ENCODE peak calls at places on chromosome 7, in six cellular contexts. One of them, this sample, is unnamed.
A peak's percentile ranks its signal among the peaks of the same experiment; 100 is the strongest.

GRCh38 chr7:133931053-133931452 is 196.1 kb upstream of the LRGUK start:
- DNase-seq in midbrain: no peak
- DNase-seq in tibial artery: no peak
- DNase-seq in stimulated activated CD4-positive, alpha-beta T cell treated with anti-CD3 and anti-CD28 coated beads, Interleukin-12 subunit alpha, Interleukin-12 subunit beta, amount 100 ng/mL, for 4 hours: no peak
- DNase-seq in aorta: no peak
- DNase-seq in ELR: peak; percentile 2
- DNase-seq in this sample: no peak

GRCh38 chr7:31744294-31744874 is 57.4 kb downstream of the PPP1R17 start:
- DNase-seq in stimulated activated CD4-positive, alpha-beta T cell treated with anti-CD3 and anti-CD28 coated beads, Interleukin-12 subunit alpha, Interleukin-12 subunit beta, amount 100 ng/mL, for 4 hours: no peak
- DNase-seq in midbrain: peak; percentile 78
- DNase-seq in ELR: peak; percentile 78
- DNase-seq in tibial artery: peak; percentile 72
- DNase-seq in aorta: peak; percentile 61
- DNase-seq in this sample: no peak

GRCh38 chr7:77395543-77395942 is 20.6 kb downstream of the GSAP start:
- DNase-seq in stimulated activated CD4-positive, alpha-beta T cell treated with anti-CD3 and anti-CD28 coated beads, Interleukin-12 subunit alpha, Interleukin-12 subunit beta, amount 100 ng/mL, for 4 hours: no peak
- DNase-seq in aorta: no peak
- DNase-seq in tibial artery: no peak
- DNase-seq in ELR: no peak
- DNase-seq in midbrain: no peak
- DNase-seq in this sample: no peak

GRCh38 chr7:21550821-21551531 is 8.1 kb downstream of the DNAH11 start:
- DNase-seq in ELR: no peak
- DNase-seq in midbrain: no peak
- DNase-seq in stimulated activated CD4-positive, alpha-beta T cell treated with anti-CD3 and anti-CD28 coated beads, Interleukin-12 subunit alpha, Interleukin-12 subunit beta, amount 100 ng/mL, for 4 hours: no peak
- DNase-seq in aorta: no peak
- DNase-seq in tibial artery: no peak
- DNase-seq in this sample: no peak

GRCh38 chr7:28483112-28483511 is 70.8 kb downstream of the CREB5 start:
- DNase-seq in ELR: no peak
- DNase-seq in stimulated activated CD4-positive, alpha-beta T cell treated with anti-CD3 and anti-CD28 coated beads, Interleukin-12 subunit alpha, Interleukin-12 subunit beta, amount 100 ng/mL, for 4 hours: no peak
- DNase-seq in tibial artery: no peak
- DNase-seq in midbrain: no peak
- DNase-seq in aorta: no peak
- DNase-seq in this sample: no peak

GRCh38 chr7:80611353-80611752 is 27.1 kb upstream of the CD36 start:
- DNase-seq in aorta: no peak
- DNase-seq in tibial artery: no peak
- DNase-seq in midbrain: no peak
- DNase-seq in ELR: no peak
- DNase-seq in stimulated activated CD4-positive, alpha-beta T cell treated with anti-CD3 and anti-CD28 coated beads, Interleukin-12 subunit alpha, Interleukin-12 subunit beta, amount 100 ng/mL, for 4 hours: no peak
- DNase-seq in this sample: no peak

GRCh38 chr7:43637114-43637806 is 54.4 kb downstream of the STK17A start:
- DNase-seq in stimulated activated CD4-positive, alpha-beta T cell treated with anti-CD3 and anti-CD28 coated beads, Interleukin-12 subunit alpha, Interleukin-12 subunit beta, amount 100 ng/mL, for 4 hours: no peak
- DNase-seq in aorta: no peak
- DNase-seq in midbrain: no peak
- DNase-seq in ELR: peak; percentile 83
- DNase-seq in tibial artery: no peak
- DNase-seq in this sample: no peak

GRCh38 chr7:30001953-30002352 is 12.4 kb upstream of the SCRN1 start:
- DNase-seq in ELR: no peak
- DNase-seq in midbrain: no peak
- DNase-seq in aorta: no peak
- DNase-seq in stimulated activated CD4-positive, alpha-beta T cell treated with anti-CD3 and anti-CD28 coated beads, Interleukin-12 subunit alpha, Interleukin-12 subunit beta, amount 100 ng/mL, for 4 hours: no peak
- DNase-seq in tibial artery: no peak
- DNase-seq in this sample: no peak

GRCh38 chr7:47570649-47571050 is 11.3 kb downstream of the TNS3 start:
- DNase-seq in midbrain: no peak
- DNase-seq in stimulated activated CD4-positive, alpha-beta T cell treated with anti-CD3 and anti-CD28 coated beads, Interleukin-12 subunit alpha, Interleukin-12 subunit beta, amount 100 ng/mL, for 4 hours: no peak
- DNase-seq in aorta: peak; percentile 67
- DNase-seq in tibial artery: peak; percentile 85
- DNase-seq in ELR: no peak
- DNase-seq in this sample: no peak

GRCh38 chr7:74466196-74466813 is 12.6 kb downstream of the GTF2IRD1 start:
- DNase-seq in midbrain: peak; percentile 32
- DNase-seq in tibial artery: no peak
- DNase-seq in stimulated activated CD4-positive, alpha-beta T cell treated with anti-CD3 and anti-CD28 coated beads, Interleukin-12 subunit alpha, Interleukin-12 subunit beta, amount 100 ng/mL, for 4 hours: no peak
- DNase-seq in aorta: no peak
- DNase-seq in ELR: no peak
- DNase-seq in this sample: no peak

GRCh38 chr7:116417593-116418345 is 81.8 kb upstream of the CAV2 start:
- DNase-seq in ELR: no peak
- DNase-seq in midbrain: peak; percentile 16
- DNase-seq in stimulated activated CD4-positive, alpha-beta T cell treated with anti-CD3 and anti-CD28 coated beads, Interleukin-12 subunit alpha, Interleukin-12 subunit beta, amount 100 ng/mL, for 4 hours: no peak
- DNase-seq in aorta: no peak
- DNase-seq in tibial artery: no peak
- DNase-seq in this sample: no peak

GRCh38 chr7:105982388-105982787 is 19.3 kb downstream of the CDHR3 start:
- DNase-seq in stimulated activated CD4-positive, alpha-beta T cell treated with anti-CD3 and anti-CD28 coated beads, Interleukin-12 subunit alpha, Interleukin-12 subunit beta, amount 100 ng/mL, for 4 hours: no peak
- DNase-seq in ELR: no peak
- DNase-seq in midbrain: no peak
- DNase-seq in tibial artery: no peak
- DNase-seq in aorta: no peak
- DNase-seq in this sample: no peak

GRCh38 chr7:158741294-158741666 is 36.7 kb upstream of the NCAPG2 start:
- DNase-seq in midbrain: no peak
- DNase-seq in stimulated activated CD4-positive, alpha-beta T cell treated with anti-CD3 and anti-CD28 coated beads, Interleukin-12 subunit alpha, Interleukin-12 subunit beta, amount 100 ng/mL, for 4 hours: no peak
- DNase-seq in ELR: no peak
- DNase-seq in aorta: no peak
- DNase-seq in tibial artery: no peak
- DNase-seq in this sample: no peak

GRCh38 chr7:156402255-156402654 is 238.3 kb upstream of the RNF32 start:
- DNase-seq in ELR: no peak
- DNase-seq in tibial artery: no peak
- DNase-seq in aorta: no peak
- DNase-seq in stimulated activated CD4-positive, alpha-beta T cell treated with anti-CD3 and anti-CD28 coated beads, Interleukin-12 subunit alpha, Interleukin-12 subunit beta, amount 100 ng/mL, for 4 hours: no peak
- DNase-seq in midbrain: no peak
- DNase-seq in this sample: no peak

GRCh38 chr7:131188367-131189339 is 139.0 kb upstream of the MKLN1 start:
- DNase-seq in aorta: peak; percentile 66
- DNase-seq in ELR: peak; percentile 99
- DNase-seq in tibial artery: peak; percentile 76
- DNase-seq in stimulated activated CD4-positive, alpha-beta T cell treated with anti-CD3 and anti-CD28 coated beads, Interleukin-12 subunit alpha, Interleukin-12 subunit beta, amount 100 ng/mL, for 4 hours: peak; percentile 30
- DNase-seq in midbrain: no peak
- DNase-seq in this sample: no peak

GRCh38 chr7:96415293-96415940 is 93.5 kb upstream of the SLC25A13 start:
- DNase-seq in stimulated activated CD4-positive, alpha-beta T cell treated with anti-CD3 and anti-CD28 coated beads, Interleukin-12 subunit alpha, Interleukin-12 subunit beta, amount 100 ng/mL, for 4 hours: no peak
- DNase-seq in midbrain: no peak
- DNase-seq in tibial artery: no peak
- DNase-seq in aorta: no peak
- DNase-seq in ELR: no peak
- DNase-seq in this sample: no peak

GRCh38 chr7:28999421-28999820 is 41.3 kb upstream of the TRIL start:
- DNase-seq in midbrain: no peak
- DNase-seq in tibial artery: no peak
- DNase-seq in aorta: no peak
- DNase-seq in stimulated activated CD4-positive, alpha-beta T cell treated with anti-CD3 and anti-CD28 coated beads, Interleukin-12 subunit alpha, Interleukin-12 subunit beta, amount 100 ng/mL, for 4 hours: no peak
- DNase-seq in ELR: no peak
- DNase-seq in this sample: no peak

GRCh38 chr7:94588090-94588489 is 67.8 kb downstream of the SGCE start:
- DNase-seq in stimulated activated CD4-positive, alpha-beta T cell treated with anti-CD3 and anti-CD28 coated beads, Interleukin-12 subunit alpha, Interleukin-12 subunit beta, amount 100 ng/mL, for 4 hours: no peak
- DNase-seq in tibial artery: no peak
- DNase-seq in aorta: no peak
- DNase-seq in ELR: peak; percentile 0
- DNase-seq in midbrain: no peak
- DNase-seq in this sample: no peak

GRCh38 chr7:84454174-84454959 is 259.8 kb upstream of the SEMA3A start:
- DNase-seq in tibial artery: no peak
- DNase-seq in midbrain: no peak
- DNase-seq in ELR: peak; percentile 34
- DNase-seq in aorta: no peak
- DNase-seq in stimulated activated CD4-positive, alpha-beta T cell treated with anti-CD3 and anti-CD28 coated beads, Interleukin-12 subunit alpha, Interleukin-12 subunit beta, amount 100 ng/mL, for 4 hours: no peak
- DNase-seq in this sample: no peak

GRCh38 chr7:157271991-157272324 is 64.8 kb upstream of the DNAJB6 start:
- DNase-seq in stimulated activated CD4-positive, alpha-beta T cell treated with anti-CD3 and anti-CD28 coated beads, Interleukin-12 subunit alpha, Interleukin-12 subunit beta, amount 100 ng/mL, for 4 hours: no peak
- DNase-seq in midbrain: peak; percentile 35
- DNase-seq in ELR: peak; percentile 76
- DNase-seq in tibial artery: peak; percentile 96
- DNase-seq in aorta: peak; percentile 85
- DNase-seq in this sample: no peak

This sample was measured in C1 segment of cervical spinal cord.